ENCODE peak calls at places on chromosomes 3 and 15, in five cellular contexts. One of them, this sample, is unnamed.
A peak's percentile ranks its signal among the peaks of the same experiment; 100 is the strongest.

GRCh38 chr15:25287823-25288222 is 151.0 kb downstream of the UBE3A start:
- DNase-seq in A549: no peak
- DNase-seq in HepG2: no peak
- DNase-seq in K562: no peak
- DNase-seq in H1: no peak
- DNase-seq in this sample: no peak

GRCh38 chr3:88005066-88005465 is 53.7 kb downstream of the CGGBP1 start:
- DNase-seq in A549: peak; percentile 27
- DNase-seq in HepG2: no peak
- DNase-seq in K562: peak; percentile 15
- DNase-seq in H1: no peak
- DNase-seq in this sample: peak; percentile 45

GRCh38 chr3:82790307-82791097 is 1029.1 kb upstream of the GBE1 start:
- DNase-seq in A549: no peak
- DNase-seq in HepG2: no peak
- DNase-seq in K562: no peak
- DNase-seq in H1: no peak
- DNase-seq in this sample: no peak

GRCh38 chr15:95884276-95884675 is 446.2 kb upstream of the NR2F2 start:
- DNase-seq in A549: no peak
- DNase-seq in HepG2: no peak
- DNase-seq in K562: no peak
- DNase-seq in H1: no peak
- DNase-seq in this sample: no peak

GRCh38 chr15:39582977-39583585 is 2.2 kb downstream of the THBS1 start:
- DNase-seq in A549: no peak
- DNase-seq in HepG2: no peak
- DNase-seq in K562: no peak
- DNase-seq in H1: no peak
- DNase-seq in this sample: peak; percentile 22

GRCh38 chr3:175338775-175339535 is 479.8 kb downstream of the NAALADL2 start:
- DNase-seq in A549: peak; percentile 10
- DNase-seq in HepG2: no peak
- DNase-seq in K562: no peak
- DNase-seq in H1: no peak
- DNase-seq in this sample: no peak

GRCh38 chr15:60017538-60018199 is 13.6 kb downstream of the FOXB1 start:
- DNase-seq in A549: no peak
- DNase-seq in HepG2: no peak
- DNase-seq in K562: no peak
- DNase-seq in H1: no peak
- DNase-seq in this sample: no peak

GRCh38 chr3:187186375-187186774 is 10.9 kb upstream of the RTP1 start:
- DNase-seq in A549: no peak
- DNase-seq in HepG2: no peak
- DNase-seq in K562: no peak
- DNase-seq in H1: no peak
- DNase-seq in this sample: no peak

GRCh38 chr15:48609486-48609885 is 36.0 kb downstream of the FBN1 start:
- DNase-seq in A549: no peak
- DNase-seq in HepG2: no peak
- DNase-seq in K562: no peak
- DNase-seq in H1: no peak
- DNase-seq in this sample: no peak

GRCh38 chr15:61702224-61703120 is 357.8 kb downstream of the VPS13C start:
- DNase-seq in A549: no peak
- DNase-seq in HepG2: no peak
- DNase-seq in K562: no peak
- DNase-seq in H1: peak; percentile 25
- DNase-seq in this sample: no peak

GRCh38 chr3:51568041-51568440 is 29.5 kb downstream of the RAD54L2 start:
- DNase-seq in A549: no peak
- DNase-seq in HepG2: no peak
- DNase-seq in K562: no peak
- DNase-seq in H1: no peak
- DNase-seq in this sample: no peak

GRCh38 chr3:127399154-127399553 is 111.3 kb upstream of the PRR20G start:
- DNase-seq in A549: no peak
- DNase-seq in HepG2: no peak
- DNase-seq in K562: no peak
- DNase-seq in H1: no peak
- DNase-seq in this sample: no peak

GRCh38 chr3:122271246-122271898 is 53.7 kb upstream of the CSTA start:
- DNase-seq in A549: no peak
- DNase-seq in HepG2: no peak
- DNase-seq in K562: no peak
- DNase-seq in H1: no peak
- DNase-seq in this sample: no peak

GRCh38 chr15:43292375-43293078 is 25.8 kb upstream of the TGM5 start:
- DNase-seq in A549: no peak
- DNase-seq in HepG2: no peak
- DNase-seq in K562: no peak
- DNase-seq in H1: no peak
- DNase-seq in this sample: no peak

GRCh38 chr3:61821823-61822251 is 260.5 kb downstream of the PTPRG start:
- DNase-seq in A549: no peak
- DNase-seq in HepG2: no peak
- DNase-seq in K562: no peak
- DNase-seq in H1: no peak
- DNase-seq in this sample: no peak

GRCh38 chr3:105349988-105350387 is 16.7 kb upstream of the ALCAM start:
- DNase-seq in A549: no peak
- DNase-seq in HepG2: no peak
- DNase-seq in K562: no peak
- DNase-seq in H1: no peak
- DNase-seq in this sample: no peak

GRCh38 chr15:90718232-90718631 is 1.1 kb downstream of the BLM start:
- DNase-seq in A549: no peak
- DNase-seq in HepG2: no peak
- DNase-seq in K562: no peak
- DNase-seq in H1: no peak
- DNase-seq in this sample: no peak

GRCh38 chr3:87225659-87226058 is 1.4 kb upstream of the CHMP2B start:
- DNase-seq in A549: no peak
- DNase-seq in HepG2: no peak
- DNase-seq in K562: no peak
- DNase-seq in H1: no peak
- DNase-seq in this sample: no peak

GRCh38 chr3:61090770-61091169 is 160.5 kb downstream of the FHIT start:
- DNase-seq in A549: no peak
- DNase-seq in HepG2: no peak
- DNase-seq in K562: no peak
- DNase-seq in H1: no peak
- DNase-seq in this sample: no peak

GRCh38 chr3:143068059-143068458 is 51.5 kb upstream of the CHST2 start:
- DNase-seq in A549: no peak
- DNase-seq in HepG2: no peak
- DNase-seq in K562: no peak
- DNase-seq in H1: no peak
- DNase-seq in this sample: no peak

GRCh38 chr3:175238848-175239247 is 379.7 kb downstream of the NAALADL2 start:
- DNase-seq in A549: no peak
- DNase-seq in HepG2: no peak
- DNase-seq in K562: no peak
- DNase-seq in H1: no peak
- DNase-seq in this sample: no peak

DNA sequence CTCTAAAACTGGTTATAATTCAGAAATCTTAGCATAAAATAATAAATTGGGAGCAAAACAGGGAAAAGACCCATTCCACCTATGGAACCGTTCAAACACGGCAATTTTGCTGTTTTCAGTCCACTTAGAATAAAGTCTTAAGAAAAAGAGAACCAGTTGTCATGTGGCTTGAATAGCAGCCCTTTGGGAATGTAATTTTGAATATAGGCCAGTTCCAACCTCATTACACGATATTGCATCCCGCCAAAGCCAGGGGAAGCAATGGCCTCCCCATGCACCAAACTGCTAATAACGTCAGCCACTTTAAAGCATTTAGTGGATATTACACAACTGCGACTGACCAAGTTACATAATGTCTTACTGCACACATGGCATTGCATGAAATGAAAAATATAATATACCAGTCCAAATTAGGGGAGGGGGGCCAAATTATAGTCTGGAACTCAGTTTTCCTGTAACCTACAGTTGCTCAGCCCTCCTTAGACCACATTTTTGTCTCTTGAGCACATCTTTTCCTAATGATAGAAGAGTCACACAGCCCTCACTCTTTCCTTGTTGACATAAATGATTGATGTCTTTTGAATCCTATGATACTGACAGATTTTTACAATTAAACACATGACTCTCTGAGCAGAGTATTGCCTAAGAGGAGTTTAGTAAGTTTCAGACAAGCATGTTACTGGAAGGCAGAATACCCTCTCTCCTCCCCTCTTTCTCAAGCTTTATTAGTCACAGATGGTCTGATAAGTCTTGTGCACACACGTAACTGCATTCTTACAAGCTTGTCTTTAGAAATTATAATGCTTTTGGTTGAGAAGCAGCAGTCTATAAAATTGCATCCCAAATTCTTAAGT is 1.0 kb upstream of the PLD1 start:
- DNase-seq in A549: peak; percentile 75
- DNase-seq in HepG2: peak; percentile 76
- DNase-seq in K562: peak; percentile 60
- DNase-seq in H1: no peak
- DNase-seq in this sample: peak; percentile 74
- TF ChIP-seq POLR2A in A549: no peak
- TF ChIP-seq POLR2A in HepG2: peak; percentile 34
- TF ChIP-seq POLR2A in K562: no peak
- TF ChIP-seq POLR2A in H1: no peak
- TF ChIP-seq POLR2A in this sample: no peak

DNA sequence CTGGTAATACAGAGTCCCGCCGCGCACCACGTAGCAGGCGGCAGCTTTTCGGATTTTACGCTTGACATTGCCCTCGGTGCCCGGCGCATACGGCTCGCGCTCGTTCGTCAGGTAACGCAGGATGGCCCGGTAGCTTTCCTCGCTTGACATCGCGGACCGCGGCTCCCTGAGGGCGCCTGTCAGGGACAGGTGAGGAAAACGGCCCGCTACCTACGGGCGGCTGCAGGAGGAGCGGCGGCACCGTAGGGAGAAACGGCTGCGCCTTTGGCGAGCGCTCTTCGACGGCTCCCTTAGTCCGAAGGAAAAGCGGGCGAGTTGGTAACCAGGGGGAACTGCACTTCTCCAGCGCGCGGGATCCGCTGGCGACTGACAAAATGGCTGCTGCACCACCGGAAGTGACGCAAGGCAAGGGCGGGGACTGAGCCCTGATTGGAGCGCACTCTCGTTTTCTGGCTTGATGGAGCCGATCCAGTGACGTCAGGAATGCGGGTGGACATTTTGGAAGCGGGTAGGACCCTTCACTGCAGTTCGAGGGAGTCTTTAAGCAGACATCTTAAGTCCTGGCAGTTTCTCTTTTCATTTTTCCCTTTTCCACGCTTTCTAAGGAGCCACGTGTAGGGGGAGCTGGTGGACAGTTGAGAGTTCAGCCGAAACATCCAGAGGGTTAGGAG is at the start of gene ZBTB11:
- DNase-seq in A549: peak; percentile 97
- DNase-seq in HepG2: peak; percentile 99
- DNase-seq in K562: peak; percentile 92
- DNase-seq in H1: peak; percentile 99
- DNase-seq in this sample: peak; percentile 100
- TF ChIP-seq JUN in A549: peak; percentile 65
- TF ChIP-seq JUN in HepG2: peak; percentile 11
- TF ChIP-seq JUN in K562: no peak
- TF ChIP-seq JUN in H1: peak; percentile 43
- TF ChIP-seq JUN in this sample: peak; percentile 54

GRCh38 chr3:56782900-56783299 is 18.8 kb downstream of the ARHGEF3 start:
- DNase-seq in A549: no peak
- DNase-seq in HepG2: no peak
- DNase-seq in K562: no peak
- DNase-seq in H1: no peak
- DNase-seq in this sample: peak; percentile 47

GRCh38 chr3:56784452-56785001 is 17.2 kb downstream of the ARHGEF3 start:
- DNase-seq in A549: no peak
- DNase-seq in HepG2: no peak
- DNase-seq in K562: no peak
- DNase-seq in H1: no peak
- DNase-seq in this sample: no peak

GRCh38 chr3:56782215-56782614 is 19.5 kb downstream of the ARHGEF3 start:
- DNase-seq in A549: no peak
- DNase-seq in HepG2: peak; percentile 92
- DNase-seq in K562: no peak
- DNase-seq in H1: no peak
- DNase-seq in this sample: no peak

GRCh38 chr3:56785499-56785898 is 16.2 kb downstream of the ARHGEF3 start:
- DNase-seq in A549: no peak
- DNase-seq in HepG2: no peak
- DNase-seq in K562: no peak
- DNase-seq in H1: no peak
- DNase-seq in this sample: no peak

GRCh38 chr3:56783644-56784451 is 17.9 kb downstream of the ARHGEF3 start:
- DNase-seq in A549: peak; percentile 8
- DNase-seq in HepG2: peak; percentile 77
- DNase-seq in K562: no peak
- DNase-seq in H1: no peak
- DNase-seq in this sample: peak; percentile 88
- TF ChIP-seq POLR2A in A549: no peak
- TF ChIP-seq POLR2A in HepG2: no peak
- TF ChIP-seq POLR2A in K562: no peak
- TF ChIP-seq POLR2A in H1: no peak
- TF ChIP-seq POLR2A in this sample: no peak

GRCh38 chr3:139112230-139112558 is 67.5 kb upstream of the PRR23C start:
- DNase-seq in A549: no peak
- DNase-seq in HepG2: no peak
- DNase-seq in K562: no peak
- DNase-seq in H1: no peak
- DNase-seq in this sample: no peak

GRCh38 chr3:139113766-139114165 is 69.1 kb upstream of the PRR23C start:
- DNase-seq in A549: no peak
- DNase-seq in HepG2: no peak
- DNase-seq in K562: no peak
- DNase-seq in H1: no peak
- DNase-seq in this sample: no peak

GRCh38 chr3:139110072-139110830 is 65.6 kb upstream of the PRR23C start:
- DNase-seq in A549: no peak
- DNase-seq in HepG2: no peak
- DNase-seq in K562: no peak
- DNase-seq in H1: no peak
- DNase-seq in this sample: no peak

GRCh38 chr3:139111392-139112229 is 66.9 kb upstream of the PRR23C start:
- DNase-seq in A549: peak; percentile 43
- DNase-seq in HepG2: peak; percentile 12
- DNase-seq in K562: peak; percentile 73
- DNase-seq in H1: peak; percentile 10
- DNase-seq in this sample: peak; percentile 34

DNA sequence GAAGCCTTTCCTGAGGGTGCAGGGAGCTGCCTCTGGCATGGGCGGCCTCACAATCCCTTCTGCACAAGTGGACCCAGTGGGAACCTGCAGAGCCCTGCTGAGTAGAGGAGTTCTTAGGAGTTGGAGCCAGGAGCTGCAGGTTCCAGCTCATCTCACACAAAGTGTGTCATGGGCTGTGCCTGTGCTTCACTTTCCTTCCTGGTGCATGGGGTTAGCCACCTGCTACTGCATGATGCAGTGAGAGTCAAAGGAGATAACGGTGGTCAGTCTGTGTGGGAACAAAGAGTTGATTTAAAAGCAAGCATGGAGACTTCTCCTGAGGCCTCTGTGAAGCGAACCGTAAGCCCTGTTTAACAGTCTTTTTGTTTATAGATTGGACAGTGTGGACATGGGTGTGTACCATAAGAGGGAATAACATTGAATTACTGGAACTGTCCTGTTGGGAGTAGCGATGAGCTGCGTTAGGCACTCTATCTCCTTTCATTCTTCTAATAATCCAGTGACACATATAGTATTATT is 68.6 kb upstream of the PRR23C start:
- DNase-seq in A549: no peak
- DNase-seq in HepG2: no peak
- DNase-seq in K562: no peak
- DNase-seq in H1: no peak
- DNase-seq in this sample: no peak
- TF ChIP-seq JUN in A549: no peak
- TF ChIP-seq JUN in HepG2: no peak
- TF ChIP-seq JUN in K562: no peak
- TF ChIP-seq JUN in H1: no peak
- TF ChIP-seq JUN in this sample: no peak

This sample was measured in endothelial cell of umbilical vein.